ENCODE peak calls at places on chromosomes 5 and 9, in five cellular contexts. U is A673, I is tibial nerve, D is mammary epithelial cell, H is adrenal gland. R is an unnamed sample.

GRCh38 chr5:10564838-10565784 is 1.2 kb downstream of the ANKRD33B start:
- DNase-seq in U (no peak), I (no peak), D (no peak), H (no peak), R (no peak)

GRCh38 chr9:128421474-128422010 is 885 bp downstream of the CERCAM start:
- DNase-seq in U (no peak), I (no peak), D (peak; percentile 36), H (no peak), R (no peak)

GRCh38 chr5:143153332-143154119 is 250.0 kb downstream of the NR3C1 start:
- DNase-seq in U (no peak), I (peak; percentile 49), D (no peak), H (peak; percentile 39), R (no peak)

GRCh38 chr9:38295751-38296150 is 96.8 kb upstream of the ALDH1B1 start:
- DNase-seq in U (no peak), I (no peak), D (peak; percentile 67), H (no peak), R (no peak)

GRCh38 chr9:81758123-81758797 is 68.9 kb upstream of the TLE1 start:
- DNase-seq in U (no peak), I (no peak), D (no peak), H (no peak), R (no peak)

GRCh38 chr5:91359957-91360609 is 23.0 kb downstream of the ARRDC3 start:
- DNase-seq in U (no peak), I (no peak), D (no peak), H (no peak), R (no peak)

GRCh38 chr9:130368631-130369103 is 76.1 kb upstream of the ASS1 start:
- DNase-seq in U (peak; percentile 29), I (no peak), D (peak; percentile 16), H (no peak), R (no peak)

GRCh38 chr5:74212336-74212735 is 428.2 kb downstream of the ENC1 start:
- DNase-seq in U (peak; percentile 56), I (no peak), D (no peak), H (no peak), R (peak; percentile 20)

GRCh38 chr5:174315471-174315870 is 270.0 kb downstream of the NSG2 start:
- DNase-seq in U (no peak), I (no peak), D (no peak), H (no peak), R (no peak)

GRCh38 chr5:74149395-74149794 is 491.1 kb downstream of the ENC1 start:
- DNase-seq in U (no peak), I (no peak), D (peak; percentile 25), H (peak; percentile 70), R (no peak)

GRCh38 chr9:115593587-115594091 is 475.7 kb upstream of the TNC start:
- DNase-seq in U (peak; percentile 86), I (no peak), D (peak; percentile 47), H (no peak), R (peak; percentile 46)

GRCh38 chr5:108858959-108859358 is 111.3 kb downstream of the FER start:
- DNase-seq in U (peak; percentile 14), I (no peak), D (peak; percentile 10), H (no peak), R (peak; percentile 61)

GRCh38 chr9:121557581-121558422 is 58.2 kb upstream of the GGTA1 start:
- DNase-seq in U (peak; percentile 84), I (no peak), D (peak; percentile 83), H (peak; percentile 96), R (peak; percentile 88)

GRCh38 chr9:73611072-73611471 is 459.4 kb downstream of the ANXA1 start:
- DNase-seq in U (no peak), I (no peak), D (no peak), H (no peak), R (no peak)

GRCh38 chr9:77486968-77487367 is 161.2 kb downstream of the GNA14 start:
- DNase-seq in U (no peak), I (no peak), D (peak; percentile 63), H (no peak), R (no peak)

GRCh38 chr5:92694067-92694466 is 887.0 kb downstream of the NR2F1-AS1 start:
- DNase-seq in U (no peak), I (no peak), D (no peak), H (no peak), R (no peak)

GRCh38 chr5:77751328-77752023 is 24.7 kb downstream of the TBCA start:
- DNase-seq in U (peak; percentile 22), I (no peak), D (no peak), H (no peak), R (no peak)

GRCh38 chr5:173472784-173473278 is 143.6 kb downstream of the BOD1 start:
- DNase-seq in U (no peak), I (no peak), D (no peak), H (peak; percentile 42), R (peak; percentile 71)

GRCh38 chr5:41009228-41009627 is 61.9 kb downstream of the MROH2B start:
- DNase-seq in U (peak; percentile 88), I (no peak), D (peak; percentile 68), H (peak; percentile 45), R (peak; percentile 52)

GRCh38 chr5:77210091-77211012 is at the start of gene PDE8B:
- DNase-seq in U (no peak), I (no peak), D (no peak), H (no peak), R (peak; percentile 23)

GRCh38 chr9:135888126-135888765 is 19.1 kb downstream of the CAMSAP1 start:
- DNase-seq in U (no peak), I (no peak), D (no peak), H (no peak), R (no peak)

GRCh38 chr5:170903075-170903474 is 41.3 kb downstream of the RANBP17 start:
- DNase-seq in U (no peak), I (no peak), D (no peak), H (no peak), R (no peak)

GRCh38 chr9:136978073-136978864 is 965 bp downstream of the PTGDS start:
- DNase-seq in U (peak; percentile 79), I (peak; percentile 74), D (no peak), H (peak; percentile 65), R (peak; percentile 76)

DNA sequence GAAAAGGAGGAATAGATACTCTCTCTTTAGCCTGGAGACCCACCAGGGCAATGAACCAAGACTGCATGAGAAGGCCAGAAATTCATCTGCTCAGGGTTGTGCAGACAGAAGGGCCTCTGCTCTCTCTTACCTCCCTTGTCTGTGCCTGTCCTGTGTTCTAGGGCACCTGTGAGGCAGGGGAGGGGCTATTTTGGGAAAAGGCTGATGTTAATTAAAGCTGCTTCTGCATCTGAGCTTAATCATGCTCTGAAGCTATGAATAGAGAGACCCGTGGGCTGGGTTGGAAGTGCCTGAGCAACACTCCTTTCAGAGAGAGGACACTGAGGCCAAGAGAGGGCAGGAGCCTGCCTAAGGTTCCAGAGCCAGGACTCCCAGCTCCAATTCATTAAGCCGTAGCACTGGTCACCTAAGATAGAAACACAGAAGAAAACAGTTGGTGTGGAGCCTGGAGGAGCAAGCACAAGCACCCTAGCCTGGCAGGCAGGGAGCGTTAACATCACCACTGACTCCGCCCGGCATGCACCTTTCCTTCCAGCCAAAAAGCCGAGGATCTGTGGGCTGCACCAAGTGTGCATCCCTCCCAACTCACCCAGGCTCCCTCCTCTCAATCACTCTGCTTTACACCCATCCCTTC is 31.4 kb upstream of the STING1 start:
- DNase-seq in U (no peak), I (no peak), D (no peak), H (no peak), R (no peak)
- TF ChIP-seq CTCF in U (no peak), I (no peak), D (no peak), H (no peak), R (no peak)

GRCh38 chr5:38932854-38933408 is 87.1 kb downstream of the OSMR start:
- DNase-seq in U (no peak), I (no peak), D (no peak), H (no peak), R (no peak)

GRCh38 chr5:38926121-38926520 is 80.3 kb downstream of the OSMR start:
- DNase-seq in U (no peak), I (no peak), D (no peak), H (no peak), R (no peak)

GRCh38 chr5:38925154-38925925 is 79.5 kb downstream of the OSMR start:
- DNase-seq in U (no peak), I (no peak), D (no peak), H (no peak), R (peak; percentile 57)

GRCh38 chr5:38931731-38932130 is 85.9 kb downstream of the OSMR start:
- DNase-seq in U (no peak), I (no peak), D (no peak), H (no peak), R (no peak)

DNA sequence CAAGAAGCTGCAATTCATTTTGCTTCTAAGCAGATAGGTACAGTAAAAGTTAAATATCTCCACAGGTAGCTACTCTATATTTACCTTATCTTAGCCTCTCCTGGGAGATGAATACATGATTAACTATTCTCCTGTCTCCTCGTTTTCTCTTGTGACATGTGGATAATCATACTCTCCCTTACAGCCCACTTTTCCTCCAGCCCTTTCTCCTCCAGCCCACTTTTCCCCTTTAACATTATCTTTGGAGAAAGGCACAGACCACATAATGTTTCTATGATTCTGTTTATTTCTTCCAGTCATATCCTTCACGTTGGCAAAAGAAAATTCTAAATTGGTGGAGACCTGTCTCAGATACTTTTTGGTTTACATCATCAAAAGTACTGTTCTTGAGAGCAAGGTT is 84.0 kb downstream of the OSMR start:
- DNase-seq in U (no peak), I (no peak), D (no peak), H (no peak), R (no peak)
- H3K4me3 ChIP-seq in U (no peak overlapping the region), I (no peak overlapping the region), D (no peak overlapping the region), H (no peak overlapping the region), R (no peak overlapping the region)

DNA sequence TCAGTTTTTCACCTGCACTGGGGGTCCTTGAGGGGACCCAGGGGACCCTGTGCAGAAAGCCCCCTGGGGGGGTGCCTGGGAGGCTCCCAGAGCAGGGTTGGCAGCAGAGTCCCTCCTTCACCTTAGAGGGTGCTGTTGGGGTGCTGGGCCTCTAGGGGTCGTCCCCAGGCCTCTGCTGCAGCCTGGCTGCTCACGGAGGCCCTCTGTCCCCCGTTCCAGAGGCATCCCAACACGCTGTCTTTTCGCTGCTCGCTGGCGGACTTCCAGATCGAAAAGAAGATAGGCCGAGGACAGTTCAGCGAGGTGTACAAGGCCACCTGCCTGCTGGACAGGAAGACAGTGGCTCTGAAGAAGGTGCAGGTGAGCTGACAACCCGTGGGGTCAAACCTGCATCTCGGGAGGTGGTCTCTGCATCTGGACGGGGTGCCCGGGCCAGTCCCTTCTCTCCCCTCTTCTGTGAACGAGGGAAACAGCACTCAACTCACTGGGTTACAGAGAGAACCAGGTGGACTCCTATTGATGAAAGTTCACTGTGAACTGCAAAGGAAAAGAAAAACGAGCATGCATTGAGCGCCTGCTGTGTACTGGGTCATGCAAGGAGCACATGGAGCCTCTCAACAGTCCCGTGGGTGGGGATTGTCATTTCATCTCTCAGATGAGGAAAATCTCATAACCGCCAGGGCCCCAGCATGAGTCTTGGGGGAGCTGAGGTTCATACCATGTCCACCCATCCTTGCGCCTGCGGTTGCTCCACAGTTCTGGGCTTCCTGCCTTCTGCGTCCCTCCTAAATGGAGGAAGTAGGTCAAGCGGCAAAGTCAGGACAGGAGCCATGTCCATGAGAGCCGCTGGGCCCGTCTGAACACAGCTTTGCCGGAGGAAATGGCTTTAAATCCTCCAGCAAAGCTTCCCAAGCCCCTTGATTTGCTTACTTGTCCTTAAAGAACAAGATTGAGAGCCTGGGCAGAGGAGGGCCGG is 54.8 kb downstream of the NEK6 start:
- DNase-seq in U (no peak), I (no peak), D (no peak), H (no peak), R (no peak)
- TF ChIP-seq CTCF in U (no peak), I (no peak), D (no peak), H (no peak), R (no peak)

GRCh38 chr5:4295663-4296339 is 700.2 kb downstream of the IRX1 start:
- DNase-seq in U (peak; percentile 3), I (no peak), D (peak; percentile 35), H (no peak), R (peak; percentile 77)
- H3K4me3 ChIP-seq in U (no peak overlapping the region), I (no peak overlapping the region), D (no peak overlapping the region), H (no peak overlapping the region), R (no peak overlapping the region)

R was measured in cardiac muscle cell.